ENCODE peak calls at places on chromosome 3, in five cellular contexts. Z is neural progenitor cell, W is IMR-90, A is hepatocyte, U is HepG2. H is an unnamed sample. For H4K20me1, the result is how much of the 10 kb centered on the place peaks cover.

GRCh38 chr3:30042274-30042859 is 564.0 kb upstream of the TGFBR2 start:
- DNase-seq in Z (peak), W (peak), A (peak), U (peak), H (peak)

GRCh38 chr3:48614044-48614443 is 4.6 kb upstream of the UQCRC1 start:
- DNase-seq in Z (no peak), W (peak), A (no peak), U (peak), H (no peak)

GRCh38 chr3:192889694-192890093 is 28.0 kb downstream of the MB21D2 start:
- DNase-seq in Z (no peak), W (no peak), A (no peak), U (no peak), H (no peak)

GRCh38 chr3:59424268-59425010 is 374.6 kb upstream of the CFAP20DC start:
- DNase-seq in Z (no peak), W (peak), A (no peak), U (no peak), H (no peak)

GRCh38 chr3:38247366-38248035 is 18.1 kb upstream of the SLC22A13 start:
- DNase-seq in Z (no peak), W (peak), A (peak), U (peak), H (no peak)

GRCh38 chr3:81692766-81693165 is 68.7 kb downstream of the GBE1 start:
- DNase-seq in Z (no peak), W (no peak), A (no peak), U (no peak), H (no peak)

GRCh38 chr3:166593776-166594175 is 756.6 kb upstream of the BCHE start:
- DNase-seq in Z (no peak), W (no peak), A (no peak), U (no peak), H (no peak)

GRCh38 chr3:102069211-102069662 is 219.9 kb downstream of the NFKBIZ start:
- DNase-seq in Z (no peak), W (peak), A (peak), U (no peak), H (no peak)

GRCh38 chr3:15263120-15263519 is 57.1 kb downstream of the CAPN7 start:
- DNase-seq in Z (no peak), W (no peak), A (no peak), U (no peak), H (no peak)

GRCh38 chr3:113557374-113557773 is 25.0 kb downstream of the SIDT1 start:
- DNase-seq in Z (no peak), W (peak), A (peak), U (peak), H (no peak)

GRCh38 chr3:126166009-126166408 is 14.4 kb downstream of the ALDH1L1 start:
- DNase-seq in Z (no peak), W (no peak), A (no peak), U (no peak), H (no peak)

GRCh38 chr3:55481918-55482495 is 5.1 kb downstream of the WNT5A start:
- DNase-seq in Z (peak), W (peak), A (peak), U (no peak), H (no peak)

GRCh38 chr3:194685723-194686413 is at the start of gene FAM43A:
- DNase-seq in Z (peak), W (peak), A (peak), U (peak), H (peak)

GRCh38 chr3:62433396-62433795 is 60.0 kb upstream of the FEZF2 start:
- DNase-seq in Z (no peak), W (no peak), A (no peak), U (no peak), H (no peak)

GRCh38 chr3:184564685-184565385 is 3.2 kb downstream of the EPHB3 start:
- DNase-seq in Z (no peak), W (no peak), A (no peak), U (no peak), H (no peak)

GRCh38 chr3:125078961-125079674 is 23.3 kb upstream of the HEG1 start:
- DNase-seq in Z (no peak), W (peak), A (no peak), U (no peak), H (no peak)

GRCh38 chr3:46442591-46443530 is 21.8 kb downstream of the LTF start:
- DNase-seq in Z (peak), W (no peak), A (peak), U (peak), H (peak)

GRCh38 chr3:58242340-58242739 is 4.7 kb downstream of the ABHD6 start:
- DNase-seq in Z (no peak), W (no peak), A (no peak), U (no peak), H (no peak)

GRCh38 chr3:171807806-171808205 is 2.5 kb downstream of the PLD1 start:
- DNase-seq in Z (no peak), W (no peak), A (no peak), U (peak), H (no peak)

GRCh38 chr3:133938770-133939495 is 43.3 kb upstream of the RAB6B start:
- DNase-seq in Z (no peak), W (peak), A (no peak), U (no peak), H (no peak)

GRCh38 chr3:116661196-116661595 is 48.4 kb upstream of the TUSC7 start:
- DNase-seq in Z (no peak), W (no peak), A (no peak), U (no peak), H (no peak)

GRCh38 chr3:54660599-54661210 is 267.2 kb downstream of the LRTM1 start:
- DNase-seq in Z (peak), W (no peak), A (peak), U (no peak), H (no peak)

GRCh38 chr3:172201136-172201989 is 162.0 kb downstream of the FNDC3B start:
- DNase-seq in Z (no peak), W (peak), A (peak), U (no peak), H (no peak)

GRCh38 chr3:38003371-38003816 is 12.8 kb downstream of the VILL start:
- DNase-seq in Z (peak), W (peak), A (peak), U (peak), H (peak)

GRCh38 chr3:176951144-176951543 is 246.1 kb downstream of the TBL1XR1 start:
- DNase-seq in Z (no peak), W (no peak), A (no peak), U (no peak), H (no peak)

GRCh38 chr3:191484461-191484860 is 23.5 kb downstream of the PYDC2 start:
- DNase-seq in Z (no peak), W (no peak), A (no peak), U (no peak), H (no peak)

GRCh38 chr3:172550347-172550943 is 27.2 kb upstream of the TNFSF10 start:
- DNase-seq in Z (no peak), W (peak), A (peak), U (no peak), H (no peak)

GRCh38 chr3:169403855-169404254 is 259.7 kb downstream of the MECOM start:
- DNase-seq in Z (no peak), W (no peak), A (no peak), U (no peak), H (no peak)

GRCh38 chr3:49671291-49672288 is 2.6 kb upstream of the APEH start:
- DNase-seq in Z (peak), W (peak), A (peak), U (peak), H (peak)

GRCh38 chr3:83928391-83928790 is 1030.4 kb upstream of the CADM2 start:
- DNase-seq in Z (peak), W (no peak), A (peak), U (peak), H (peak)

GRCh38 chr3:58058654-58059263 is 50.5 kb downstream of the FLNB start:
- DNase-seq in Z (no peak), W (peak), A (no peak), U (no peak), H (no peak)

GRCh38 chr3:177448987-177449975 is 252.0 kb upstream of the TBL1XR1 start:
- DNase-seq in Z (no peak), W (peak), A (peak), U (peak), H (no peak)

GRCh38 chr3:69248394-69248793 is 126.0 kb upstream of the LMOD3 start:
- DNase-seq in Z (no peak), W (no peak), A (peak), U (peak), H (no peak)

GRCh38 chr3:187066228-187066995 is 72.9 kb downstream of the RPL39L start:
- DNase-seq in Z (peak), W (peak), A (peak), U (peak), H (peak)

GRCh38 chr3:193145248-193145647 is 95.8 kb upstream of the PLAAT1 start:
- DNase-seq in Z (no peak), W (no peak), A (no peak), U (no peak), H (no peak)

GRCh38 chr3:129596194-129597086 is 10.0 kb downstream of the PLXND1 start:
- DNase-seq in Z (peak), W (peak), A (peak), U (peak), H (no peak)

GRCh38 chr3:111963424-111963823 is 15.4 kb upstream of the ABHD10 start:
- DNase-seq in Z (no peak), W (peak), A (no peak), U (no peak), H (no peak)

GRCh38 chr3:170991664-170992063 is 34.9 kb downstream of the SLC2A2 start:
- DNase-seq in Z (no peak), W (no peak), A (no peak), U (no peak), H (no peak)

GRCh38 chr3:142941373-142942123 is 21.9 kb downstream of the PAQR9 start:
- DNase-seq in Z (no peak), W (no peak), A (peak), U (peak), H (no peak)

GRCh38 chr3:128485283-128486156 is 7.5 kb downstream of the GATA2 start:
- DNase-seq in Z (no peak), W (no peak), A (no peak), U (no peak), H (no peak)
- H4K20me1 ChIP-seq in Z (half or more), W (under half), A (under half), U (under half), H (under half)

GRCh38 chr3:152282813-152283212 is 14.1 kb downstream of the MBNL1 start:
- DNase-seq in Z (no peak), W (no peak), A (no peak), U (no peak), H (no peak)
- H3K27ac ChIP-seq in Z (no peak), W (no peak), A (no peak), U (no peak), H (peak)

GRCh38 chr3:31977736-31978135 is 3.3 kb downstream of the OSBPL10 start:
- DNase-seq in Z (no peak), W (no peak), A (no peak), U (no peak), H (no peak)

GRCh38 chr3:31974454-31974853 is 6.6 kb downstream of the OSBPL10 start:
- DNase-seq in Z (no peak), W (peak), A (peak), U (peak), H (peak)

GRCh38 chr3:31978553-31978952 is 2.5 kb downstream of the OSBPL10 start:
- DNase-seq in Z (no peak), W (no peak), A (no peak), U (no peak), H (no peak)

GRCh38 chr3:31973837-31974236 is 7.2 kb downstream of the OSBPL10 start:
- DNase-seq in Z (no peak), W (no peak), A (no peak), U (no peak), H (peak)

GRCh38 chr3:31976302-31976701 is 4.8 kb downstream of the OSBPL10 start:
- DNase-seq in Z (no peak), W (no peak), A (no peak), U (no peak), H (peak)
- H4K20me1 ChIP-seq in Z (under half), W (under half), A (under half), U (under half), H (under half)

DNA sequence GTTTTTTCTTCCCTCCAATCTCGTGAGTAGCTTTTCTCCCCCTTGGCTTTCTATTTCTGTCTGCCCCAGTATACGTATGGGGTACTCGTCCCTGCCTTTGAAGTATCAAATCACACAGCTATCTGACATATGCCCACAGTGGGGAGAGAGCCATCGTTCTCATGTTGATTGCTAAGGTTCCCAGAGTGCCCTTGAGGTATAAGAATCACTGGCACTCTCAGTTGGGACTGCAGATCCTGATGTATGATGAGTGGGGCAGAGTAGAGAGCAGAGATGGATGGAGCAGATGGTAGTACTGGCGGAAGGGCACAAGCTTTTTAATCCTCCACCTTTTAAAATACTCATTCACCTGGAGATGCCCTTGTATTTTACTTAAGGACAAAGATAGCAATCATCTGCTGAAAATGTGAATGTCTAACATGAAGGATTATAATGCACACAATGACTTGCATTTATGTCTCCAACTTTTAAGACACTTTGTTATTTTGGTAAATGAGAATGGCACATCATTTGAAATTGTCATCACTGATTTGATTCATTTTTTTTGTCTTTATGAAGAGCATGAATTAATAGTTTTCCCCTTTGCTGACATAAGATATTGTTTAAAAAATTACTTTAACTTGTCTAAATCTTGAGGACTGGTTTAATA is 239.6 kb downstream of the NR1D2 start:
- DNase-seq in Z (no peak), W (no peak), A (no peak), U (no peak), H (no peak)
- H3K27ac ChIP-seq in Z (no peak), W (no peak), A (no peak), U (no peak), H (no peak)

DNA sequence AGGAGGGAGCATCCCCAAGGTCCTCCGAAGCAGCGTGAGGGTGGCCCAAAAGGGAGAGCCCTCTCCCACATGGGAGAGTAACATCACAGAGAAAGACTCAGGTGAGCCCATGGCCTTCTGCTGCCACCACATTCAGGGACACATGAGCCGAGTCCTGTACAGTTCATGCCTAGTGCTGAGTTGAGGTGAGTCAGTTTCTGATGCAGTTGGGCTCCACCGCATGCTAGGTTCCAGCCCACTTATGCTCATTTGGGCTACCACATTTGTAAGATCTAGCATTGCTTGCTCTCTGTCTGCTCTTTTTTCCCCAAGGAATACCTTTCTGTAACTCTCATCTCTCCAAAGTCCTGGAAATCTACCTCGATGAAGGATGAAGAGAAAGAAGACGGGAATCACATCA is 77.1 kb downstream of the SETD5 start:
- DNase-seq in Z (no peak), W (no peak), A (no peak), U (no peak), H (no peak)
- H4K20me1 ChIP-seq in Z (under half), W (under half), A (under half), U (under half), H (under half)

DNA sequence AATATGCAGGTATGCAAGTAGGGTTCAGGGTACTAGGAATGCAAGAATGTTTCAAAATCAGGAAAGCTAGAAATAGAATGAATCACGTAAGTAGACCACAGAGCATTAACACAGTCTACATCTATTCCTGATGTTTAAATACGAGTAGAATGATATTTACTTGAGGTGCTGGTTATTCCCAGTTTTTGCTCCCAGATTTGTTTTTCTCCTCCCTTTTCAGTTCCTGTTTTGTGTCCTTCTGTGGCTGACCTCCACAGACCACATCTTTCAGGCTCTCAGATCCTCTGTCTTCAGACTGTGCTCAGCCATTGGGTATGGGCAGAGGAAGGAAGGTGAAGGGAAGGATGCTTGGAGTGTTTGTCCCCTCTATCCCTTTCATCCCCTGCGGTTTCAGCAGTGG is 276.5 kb downstream of the ZNF621 start:
- DNase-seq in Z (no peak), W (no peak), A (no peak), U (no peak), H (no peak)
- H3K27ac ChIP-seq in Z (no peak), W (no peak), A (no peak), U (no peak), H (no peak)

GRCh38 chr3:7288133-7288532 is 427.2 kb downstream of the GRM7 start:
- DNase-seq in Z (no peak), W (no peak), A (no peak), U (no peak), H (no peak)
- H4K20me1 ChIP-seq in Z (under half), W (under half), A (under half), U (under half), H (under half)

DNA sequence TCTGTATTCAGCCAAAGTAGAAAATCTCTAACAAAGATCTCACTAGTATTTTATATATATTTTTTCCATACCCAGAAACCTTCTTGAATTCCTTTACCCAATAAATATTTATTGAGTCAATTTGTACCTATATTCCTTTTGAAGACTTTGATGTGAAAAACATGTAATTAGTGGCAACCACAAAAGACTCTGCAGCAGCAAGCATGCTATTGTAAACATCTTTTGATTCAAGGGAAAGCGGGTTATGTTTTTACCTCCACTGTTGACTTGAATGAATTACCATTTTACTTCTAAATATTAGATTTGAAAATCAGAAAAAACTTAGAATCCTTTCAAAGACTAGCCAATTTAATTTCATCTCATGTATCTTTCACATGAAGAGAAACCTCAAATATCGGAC is 2.4 kb downstream of the GPR15 start:
- DNase-seq in Z (no peak), W (no peak), A (no peak), U (no peak), H (no peak)
- H3K27ac ChIP-seq in Z (no peak), W (no peak), A (no peak), U (no peak), H (no peak)

GRCh38 chr3:98856724-98857123 is 44.8 kb downstream of the DCBLD2 start:
- DNase-seq in Z (no peak), W (no peak), A (no peak), U (no peak), H (no peak)
- H4K20me1 ChIP-seq in Z (under half), W (under half), A (under half), U (under half), H (under half)

DNA sequence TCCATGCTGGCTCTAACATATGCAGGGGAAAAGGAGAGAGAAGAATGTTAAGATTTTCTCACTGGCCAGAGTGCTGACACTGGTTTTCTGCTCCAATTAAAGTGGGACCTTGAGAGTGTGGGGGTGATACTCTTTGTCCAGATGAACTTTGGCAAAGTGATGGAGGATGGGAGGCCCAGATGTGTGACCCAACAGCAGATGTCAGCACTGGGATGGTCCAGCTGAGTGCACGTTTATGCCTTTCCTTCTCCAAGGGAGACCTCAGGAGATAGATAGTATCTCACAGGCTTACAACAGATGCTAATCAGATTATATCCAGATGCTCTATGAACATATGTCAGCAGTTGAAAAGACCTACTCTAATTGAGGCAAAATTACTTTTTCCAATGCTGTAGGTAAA is 50.1 kb upstream of the PSMD6 start:
- DNase-seq in Z (no peak), W (peak), A (no peak), U (no peak), H (no peak)
- H3K27ac ChIP-seq in Z (no peak), W (no peak), A (peak), U (no peak), H (no peak)